ENCODE peak calls at places on chromosomes 12 and 14, in eight cellular contexts. N, T, R, J, K, A, Q and D are unnamed samples.

GRCh38 chr14:102928412-102929348 is 6.2 kb downstream of the AMN start:
- DNase-seq in N (peak), T (peak), R (peak), J (no peak), K (no peak), A (no peak), Q (peak), D (peak)

GRCh38 chr14:103819503-103820307 is 27.7 kb downstream of the PPP1R13B start:
- DNase-seq in N (peak), T (peak), R (no peak), J (no peak), K (no peak), A (peak), Q (no peak), D (no peak)

GRCh38 chr14:68771631-68772030 is 21.2 kb downstream of the ZFP36L1 start:
- DNase-seq in N (no peak), T (no peak), R (no peak), J (no peak), K (no peak), A (no peak), Q (no peak), D (no peak)

GRCh38 chr12:27984275-27984674 is 11.7 kb upstream of the PTHLH start:
- DNase-seq in N (peak), T (peak), R (no peak), J (no peak), K (no peak), A (no peak), Q (peak), D (peak)

GRCh38 chr14:69540654-69541335 is 33.9 kb downstream of the CCDC177 start:
- DNase-seq in N (no peak), T (no peak), R (no peak), J (no peak), K (no peak), A (no peak), Q (no peak), D (no peak)

GRCh38 chr14:103416916-103417315 is 31.7 kb downstream of the MARK3 start:
- DNase-seq in N (no peak), T (no peak), R (peak), J (no peak), K (no peak), A (no peak), Q (no peak), D (no peak)

GRCh38 chr14:93090826-93091583 is 24.7 kb downstream of the ITPK1 start:
- DNase-seq in N (no peak), T (peak), R (no peak), J (no peak), K (no peak), A (no peak), Q (no peak), D (peak)

GRCh38 chr12:31261744-31262143 is 64.2 kb downstream of the SINHCAF start:
- DNase-seq in N (no peak), T (no peak), R (no peak), J (no peak), K (no peak), A (no peak), Q (no peak), D (no peak)

GRCh38 chr14:61586539-61587396 is 108.5 kb upstream of the HIF1A start:
- DNase-seq in N (peak), T (peak), R (no peak), J (no peak), K (no peak), A (no peak), Q (no peak), D (no peak)